ENCODE peak calls at places on chromosome 2, in six cellular contexts. W is CD8-positive, alpha-beta T cell; E is A549; B is astrocyte of the spinal cord; Z is HCT116; Y is HepG2. X is an unnamed sample.

GRCh38 chr2:127703282-127703681 is 2.0 kb downstream of the SFT2D3 start:
- DNase-seq in W (no peak), E (no peak), B (no peak), Z (no peak), Y (no peak), X (no peak)

GRCh38 chr2:234951386-234952269 is at the start of gene SH3BP4:
- DNase-seq in W (no peak), E (peak), B (peak), Z (no peak), Y (peak), X (peak)

GRCh38 chr2:43542285-43542933 is 53.4 kb downstream of the THADA start:
- DNase-seq in W (no peak), E (peak), B (peak), Z (peak), Y (peak), X (no peak)

GRCh38 chr2:12416600-12416999 is 300.1 kb upstream of the TRIB2 start:
- DNase-seq in W (peak), E (peak), B (peak), Z (no peak), Y (peak), X (no peak)

GRCh38 chr2:172083725-172084483 is 1.4 kb upstream of the DLX1 start:
- DNase-seq in W (no peak), E (no peak), B (no peak), Z (no peak), Y (no peak), X (no peak)

GRCh38 chr2:129645335-129645734 is 334.1 kb upstream of the RAB6C start:
- DNase-seq in W (no peak), E (no peak), B (no peak), Z (no peak), Y (no peak), X (no peak)

GRCh38 chr2:231929961-231930600 is 3.9 kb upstream of the NPPC start:
- DNase-seq in W (no peak), E (no peak), B (no peak), Z (no peak), Y (no peak), X (peak)

GRCh38 chr2:45009928-45010705 is 865 bp upstream of the SIX2 start:
- DNase-seq in W (no peak), E (peak), B (peak), Z (no peak), Y (no peak), X (no peak)

GRCh38 chr2:31038385-31038784 is 99.9 kb downstream of the GALNT14 start:
- DNase-seq in W (no peak), E (peak), B (no peak), Z (no peak), Y (peak), X (no peak)

GRCh38 chr2:121184248-121184862 is 100.6 kb downstream of the TFCP2L1 start:
- DNase-seq in W (no peak), E (no peak), B (no peak), Z (no peak), Y (no peak), X (no peak)

GRCh38 chr2:38740851-38741541 is 10.2 kb downstream of the SRSF7 start:
- DNase-seq in W (no peak), E (peak), B (peak), Z (no peak), Y (peak), X (no peak)

GRCh38 chr2:20523053-20523452 is 76.2 kb downstream of the RHOB start:
- DNase-seq in W (no peak), E (no peak), B (no peak), Z (no peak), Y (no peak), X (no peak)

GRCh38 chr2:220959391-220959802 is 612.7 kb downstream of the EPHA4 start:
- DNase-seq in W (no peak), E (no peak), B (no peak), Z (no peak), Y (no peak), X (no peak)

GRCh38 chr2:233336541-233336940 is 17.8 kb upstream of the DGKD start:
- DNase-seq in W (no peak), E (no peak), B (no peak), Z (no peak), Y (no peak), X (no peak)

GRCh38 chr2:189113963-189114362 is 65.6 kb downstream of the COL5A2 start:
- DNase-seq in W (no peak), E (no peak), B (peak), Z (no peak), Y (no peak), X (no peak)

GRCh38 chr2:112168422-112169124 is 30.4 kb downstream of the FBLN7 start:
- DNase-seq in W (no peak), E (no peak), B (peak), Z (no peak), Y (peak), X (no peak)

GRCh38 chr2:113219889-113220641 is 46.3 kb downstream of the PSD4 start:
- DNase-seq in W (no peak), E (peak), B (peak), Z (peak), Y (peak), X (no peak)

GRCh38 chr2:189149981-189150380 is 29.6 kb downstream of the COL5A2 start:
- DNase-seq in W (no peak), E (peak), B (peak), Z (no peak), Y (no peak), X (no peak)

GRCh38 chr2:102050854-102051391 is 59.2 kb downstream of the IL1R2 start:
- DNase-seq in W (no peak), E (no peak), B (peak), Z (no peak), Y (peak), X (no peak)

GRCh38 chr2:222798528-222798927 is 62.3 kb upstream of the ACSL3 start:
- DNase-seq in W (no peak), E (no peak), B (no peak), Z (no peak), Y (no peak), X (no peak)

GRCh38 chr2:234794866-234795265 is 157.0 kb upstream of the SH3BP4 start:
- DNase-seq in W (no peak), E (no peak), B (no peak), Z (no peak), Y (no peak), X (no peak)

GRCh38 chr2:1925928-1926327 is 181.6 kb upstream of the PXDN start:
- DNase-seq in W (no peak), E (no peak), B (no peak), Z (no peak), Y (no peak), X (no peak)

GRCh38 chr2:216644846-216645635 is 11.8 kb downstream of the IGFBP2 start:
- DNase-seq in W (no peak), E (no peak), B (no peak), Z (no peak), Y (no peak), X (no peak)

GRCh38 chr2:68320118-68320641 is 431 bp upstream of the CNRIP1 start:
- DNase-seq in W (no peak), E (no peak), B (no peak), Z (no peak), Y (no peak), X (no peak)

GRCh38 chr2:239369631-239370161 is 31.1 kb downstream of the HDAC4 start:
- DNase-seq in W (peak), E (no peak), B (no peak), Z (no peak), Y (no peak), X (no peak)

GRCh38 chr2:64348386-64349142 is 105.4 kb upstream of the LGALSL start:
- DNase-seq in W (no peak), E (no peak), B (peak), Z (no peak), Y (no peak), X (no peak)

GRCh38 chr2:30807249-30807648 is at the start of gene CAPN13:
- DNase-seq in W (no peak), E (no peak), B (no peak), Z (peak), Y (no peak), X (no peak)

GRCh38 chr2:105330681-105331375 is 1.3 kb upstream of the TGFBRAP1 start:
- DNase-seq in W (no peak), E (no peak), B (no peak), Z (no peak), Y (no peak), X (no peak)

GRCh38 chr2:47360937-47361336 is 42.0 kb upstream of the MSH2 start:
- DNase-seq in W (no peak), E (peak), B (peak), Z (no peak), Y (peak), X (no peak)

GRCh38 chr2:65025453-65026128 is 30.6 kb upstream of the CEP68 start:
- DNase-seq in W (no peak), E (no peak), B (no peak), Z (no peak), Y (peak), X (no peak)

GRCh38 chr2:237913193-237913917 is 53.5 kb upstream of the UBE2F start:
- DNase-seq in W (no peak), E (no peak), B (no peak), Z (no peak), Y (no peak), X (no peak)

GRCh38 chr2:200599206-200599605 is 13.4 kb downstream of the AOX1 start:
- DNase-seq in W (no peak), E (no peak), B (no peak), Z (no peak), Y (no peak), X (no peak)

GRCh38 chr2:148927010-148927409 is 52.0 kb downstream of the KIF5C start:
- DNase-seq in W (peak), E (no peak), B (no peak), Z (peak), Y (no peak), X (no peak)

GRCh38 chr2:144498215-144498614 is 21.7 kb downstream of the ZEB2 start:
- DNase-seq in W (no peak), E (no peak), B (no peak), Z (no peak), Y (no peak), X (no peak)

GRCh38 chr2:212007972-212008371 is 530.6 kb downstream of the ERBB4 start:
- DNase-seq in W (no peak), E (no peak), B (no peak), Z (no peak), Y (no peak), X (no peak)

GRCh38 chr2:212001280-212001679 is 537.3 kb downstream of the ERBB4 start:
- DNase-seq in W (no peak), E (no peak), B (no peak), Z (no peak), Y (no peak), X (no peak)

GRCh38 chr2:212005077-212005671 is 533.4 kb downstream of the ERBB4 start:
- DNase-seq in W (no peak), E (peak), B (peak), Z (peak), Y (peak), X (no peak)
- TF ChIP-seq CTCF in W (no peak), E (peak), B (peak), Z (peak), Y (peak), X (peak)

DNA sequence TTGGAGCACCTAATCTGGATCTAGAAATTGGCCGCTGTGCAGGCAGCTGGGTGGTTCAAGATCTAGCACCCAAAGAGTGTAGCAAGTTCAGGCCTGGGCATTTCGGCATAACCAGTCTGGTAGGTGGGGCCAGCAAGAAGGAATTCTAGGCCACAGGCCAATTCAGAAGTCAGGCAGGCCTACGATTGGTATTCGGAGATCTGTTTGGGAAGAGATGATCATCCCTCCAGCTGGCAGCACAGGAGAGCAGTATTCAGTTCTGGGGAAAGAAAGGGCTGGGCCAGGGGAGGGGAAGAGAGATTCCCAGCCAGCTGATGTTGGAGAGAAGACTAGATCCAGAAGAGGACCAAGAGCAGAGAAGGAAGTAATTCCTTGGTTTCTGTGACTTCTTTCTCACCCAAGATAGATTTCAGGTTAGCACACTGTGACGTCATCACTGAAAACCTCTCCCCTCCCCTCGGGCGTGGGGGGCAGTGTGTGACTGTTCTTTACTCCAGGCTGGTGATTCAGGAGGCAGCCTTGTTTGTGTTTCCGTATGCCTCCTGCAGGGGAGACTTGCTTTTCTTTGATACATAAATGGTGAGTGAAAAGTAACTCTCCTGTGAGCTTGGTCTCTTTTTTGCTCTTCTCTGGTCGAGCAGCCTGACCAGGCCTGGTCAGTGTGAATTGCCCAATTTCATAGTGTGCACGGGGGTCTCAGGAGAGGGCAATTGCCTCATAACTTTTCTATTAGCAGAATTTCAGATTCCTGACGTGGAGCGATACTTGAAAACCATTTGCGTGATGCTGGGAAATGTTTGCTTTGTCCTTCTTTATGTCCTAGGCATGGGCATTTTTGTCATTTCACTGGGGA is 61.1 kb downstream of the MEIS1 start:
- DNase-seq in W (no peak), E (peak), B (peak), Z (no peak), Y (peak), X (no peak)
- TF ChIP-seq CTCF in W (no peak), E (peak), B (no peak), Z (no peak), Y (no peak), X (peak)

GRCh38 chr2:211898697-211899096 is 639.9 kb downstream of the ERBB4 start:
- DNase-seq in W (no peak), E (no peak), B (no peak), Z (no peak), Y (no peak), X (no peak)

GRCh38 chr2:211900518-211900917 is 638.1 kb downstream of the ERBB4 start:
- DNase-seq in W (no peak), E (no peak), B (no peak), Z (no peak), Y (no peak), X (no peak)

GRCh38 chr2:211899871-211900482 is 638.6 kb downstream of the ERBB4 start:
- DNase-seq in W (no peak), E (no peak), B (peak), Z (no peak), Y (no peak), X (no peak)

DNA sequence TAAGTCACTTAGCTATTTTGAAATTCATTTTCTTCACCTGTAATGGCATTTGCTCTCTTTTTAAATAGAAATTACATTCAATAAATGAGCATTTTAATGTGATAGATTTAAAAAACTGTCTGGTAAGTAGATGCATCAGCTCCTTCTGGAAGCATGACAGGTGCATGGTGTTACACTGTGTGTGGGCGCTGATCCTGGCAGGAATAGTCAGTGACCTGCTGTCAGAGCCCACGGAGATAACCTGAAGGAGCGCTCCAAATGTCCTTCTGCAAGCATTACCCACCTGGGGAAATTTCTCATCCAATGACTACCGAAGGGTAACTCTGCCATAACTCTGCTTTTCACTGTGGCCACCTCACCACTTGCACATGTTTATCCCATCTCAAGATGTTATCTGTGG is 637.4 kb downstream of the ERBB4 start:
- DNase-seq in W (no peak), E (no peak), B (no peak), Z (no peak), Y (no peak), X (no peak)
- TF ChIP-seq CTCF in W (no peak), E (no peak), B (no peak), Z (no peak), Y (no peak), X (no peak)

DNA sequence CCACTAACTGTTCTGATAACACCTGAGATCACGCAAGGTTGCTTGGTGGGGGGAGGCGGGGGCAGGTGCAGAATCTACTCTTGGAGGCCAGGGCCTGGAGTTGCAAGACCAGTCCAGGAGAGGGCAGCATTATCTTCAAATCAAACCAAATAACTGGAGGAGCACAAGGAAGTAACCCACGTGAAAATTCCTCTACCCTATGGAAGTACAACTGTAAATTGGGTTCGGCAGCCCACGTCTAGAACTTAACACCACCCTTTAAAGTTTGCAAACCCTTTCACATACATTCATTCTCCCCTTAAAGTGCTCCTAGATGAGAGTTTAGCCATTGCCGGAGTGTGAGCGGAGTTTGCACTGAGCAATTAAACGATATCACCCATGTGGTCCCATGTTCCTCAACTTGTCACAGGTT is 19.6 kb upstream of the CXCR1 start:
- DNase-seq in W (peak), E (peak), B (peak), Z (peak), Y (peak), X (no peak)
- TF ChIP-seq CTCF in W (peak), E (peak), B (peak), Z (peak), Y (peak), X (peak)